ENCODE peak calls at places on chromosomes 1 and 21, in nine cellular contexts. One of them, this sample, is unnamed.

GRCh38 chr21:22965455-22966125 is 1967.4 kb downstream of the NCAM2 start:
- DNase-seq in body of pancreas: no peak
- DNase-seq in germinal center: no peak
- DNase-seq in effector CD4-positive, alpha-beta T cell: no peak
- DNase-seq in NCI-H510A: no peak
- DNase-seq in tibial artery: no peak
- DNase-seq in activated T-helper 1 cell treated with anti-CD3 and anti-CD28 coated beads, Interleukin-12 subunit alpha, Interleukin-12 subunit beta, Interleukin-2, Interleukin-4 antibody, amounts not matched to agents 30 ng/mL and 10 ng/mL and 1 ng/mL, durations not matched to agents 14 hours and 24 hours and 36 hours: no peak
- DNase-seq in Calu3: no peak
- DNase-seq in stimulated activated CD4-positive, alpha-beta T cell treated with anti-CD3 and anti-CD28 coated beads, Interleukin-12 subunit alpha, Interleukin-12 subunit beta, amount 100 ng/mL, for 4 hours: no peak
- DNase-seq in this sample: no peak

GRCh38 chr1:11804666-11805453 is 904 bp downstream of the MTHFR start:
- DNase-seq in body of pancreas: peak; percentile 65
- DNase-seq in activated T-helper 1 cell treated with anti-CD3 and anti-CD28 coated beads, Interleukin-12 subunit alpha, Interleukin-12 subunit beta, Interleukin-2, Interleukin-4 antibody, amounts not matched to agents 30 ng/mL and 10 ng/mL and 1 ng/mL, durations not matched to agents 14 hours and 24 hours and 36 hours: no peak
- DNase-seq in Calu3: no peak
- DNase-seq in NCI-H510A: peak; percentile 48
- DNase-seq in germinal center: peak; percentile 21
- DNase-seq in tibial artery: peak; percentile 51
- DNase-seq in stimulated activated CD4-positive, alpha-beta T cell treated with anti-CD3 and anti-CD28 coated beads, Interleukin-12 subunit alpha, Interleukin-12 subunit beta, amount 100 ng/mL, for 4 hours: peak; percentile 30
- DNase-seq in effector CD4-positive, alpha-beta T cell: no peak
- DNase-seq in this sample: no peak

GRCh38 chr1:18010408-18010807 is 97.2 kb upstream of the IGSF21 start:
- DNase-seq in body of pancreas: no peak
- DNase-seq in effector CD4-positive, alpha-beta T cell: no peak
- DNase-seq in NCI-H510A: no peak
- DNase-seq in Calu3: no peak
- DNase-seq in germinal center: no peak
- DNase-seq in stimulated activated CD4-positive, alpha-beta T cell treated with anti-CD3 and anti-CD28 coated beads, Interleukin-12 subunit alpha, Interleukin-12 subunit beta, amount 100 ng/mL, for 4 hours: no peak
- DNase-seq in activated T-helper 1 cell treated with anti-CD3 and anti-CD28 coated beads, Interleukin-12 subunit alpha, Interleukin-12 subunit beta, Interleukin-2, Interleukin-4 antibody, amounts not matched to agents 30 ng/mL and 10 ng/mL and 1 ng/mL, durations not matched to agents 14 hours and 24 hours and 36 hours: no peak
- DNase-seq in tibial artery: no peak
- DNase-seq in this sample: no peak

GRCh38 chr1:11731719-11732283 is 4.1 kb upstream of the AGTRAP start:
- DNase-seq in stimulated activated CD4-positive, alpha-beta T cell treated with anti-CD3 and anti-CD28 coated beads, Interleukin-12 subunit alpha, Interleukin-12 subunit beta, amount 100 ng/mL, for 4 hours: no peak
- DNase-seq in germinal center: no peak
- DNase-seq in body of pancreas: no peak
- DNase-seq in effector CD4-positive, alpha-beta T cell: no peak
- DNase-seq in activated T-helper 1 cell treated with anti-CD3 and anti-CD28 coated beads, Interleukin-12 subunit alpha, Interleukin-12 subunit beta, Interleukin-2, Interleukin-4 antibody, amounts not matched to agents 30 ng/mL and 10 ng/mL and 1 ng/mL, durations not matched to agents 14 hours and 24 hours and 36 hours: no peak
- DNase-seq in tibial artery: peak; percentile 67
- DNase-seq in NCI-H510A: no peak
- DNase-seq in Calu3: no peak
- DNase-seq in this sample: no peak

GRCh38 chr1:978069-978834 is 3.6 kb downstream of the PERM1 start:
- DNase-seq in stimulated activated CD4-positive, alpha-beta T cell treated with anti-CD3 and anti-CD28 coated beads, Interleukin-12 subunit alpha, Interleukin-12 subunit beta, amount 100 ng/mL, for 4 hours: no peak
- DNase-seq in NCI-H510A: no peak
- DNase-seq in tibial artery: no peak
- DNase-seq in Calu3: no peak
- DNase-seq in activated T-helper 1 cell treated with anti-CD3 and anti-CD28 coated beads, Interleukin-12 subunit alpha, Interleukin-12 subunit beta, Interleukin-2, Interleukin-4 antibody, amounts not matched to agents 30 ng/mL and 10 ng/mL and 1 ng/mL, durations not matched to agents 14 hours and 24 hours and 36 hours: no peak
- DNase-seq in effector CD4-positive, alpha-beta T cell: no peak
- DNase-seq in body of pancreas: no peak
- DNase-seq in germinal center: no peak
- DNase-seq in this sample: no peak

GRCh38 chr1:237500566-237500965 is 390.2 kb downstream of the ZP4 start:
- DNase-seq in stimulated activated CD4-positive, alpha-beta T cell treated with anti-CD3 and anti-CD28 coated beads, Interleukin-12 subunit alpha, Interleukin-12 subunit beta, amount 100 ng/mL, for 4 hours: no peak
- DNase-seq in Calu3: no peak
- DNase-seq in tibial artery: no peak
- DNase-seq in NCI-H510A: no peak
- DNase-seq in body of pancreas: no peak
- DNase-seq in activated T-helper 1 cell treated with anti-CD3 and anti-CD28 coated beads, Interleukin-12 subunit alpha, Interleukin-12 subunit beta, Interleukin-2, Interleukin-4 antibody, amounts not matched to agents 30 ng/mL and 10 ng/mL and 1 ng/mL, durations not matched to agents 14 hours and 24 hours and 36 hours: no peak
- DNase-seq in effector CD4-positive, alpha-beta T cell: no peak
- DNase-seq in germinal center: no peak
- DNase-seq in this sample: no peak

GRCh38 chr1:84698151-84698651 is 7.9 kb upstream of the SSX2IP start:
- DNase-seq in tibial artery: no peak
- DNase-seq in effector CD4-positive, alpha-beta T cell: no peak
- DNase-seq in stimulated activated CD4-positive, alpha-beta T cell treated with anti-CD3 and anti-CD28 coated beads, Interleukin-12 subunit alpha, Interleukin-12 subunit beta, amount 100 ng/mL, for 4 hours: no peak
- DNase-seq in activated T-helper 1 cell treated with anti-CD3 and anti-CD28 coated beads, Interleukin-12 subunit alpha, Interleukin-12 subunit beta, Interleukin-2, Interleukin-4 antibody, amounts not matched to agents 30 ng/mL and 10 ng/mL and 1 ng/mL, durations not matched to agents 14 hours and 24 hours and 36 hours: no peak
- DNase-seq in germinal center: no peak
- DNase-seq in body of pancreas: no peak
- DNase-seq in Calu3: no peak
- DNase-seq in NCI-H510A: no peak
- DNase-seq in this sample: no peak

GRCh38 chr1:221829327-221830011 is 87.6 kb upstream of the DUSP10 start:
- DNase-seq in germinal center: no peak
- DNase-seq in NCI-H510A: no peak
- DNase-seq in tibial artery: no peak
- DNase-seq in body of pancreas: no peak
- DNase-seq in effector CD4-positive, alpha-beta T cell: peak; percentile 16
- DNase-seq in stimulated activated CD4-positive, alpha-beta T cell treated with anti-CD3 and anti-CD28 coated beads, Interleukin-12 subunit alpha, Interleukin-12 subunit beta, amount 100 ng/mL, for 4 hours: peak; percentile 25
- DNase-seq in Calu3: peak; percentile 53
- DNase-seq in activated T-helper 1 cell treated with anti-CD3 and anti-CD28 coated beads, Interleukin-12 subunit alpha, Interleukin-12 subunit beta, Interleukin-2, Interleukin-4 antibody, amounts not matched to agents 30 ng/mL and 10 ng/mL and 1 ng/mL, durations not matched to agents 14 hours and 24 hours and 36 hours: peak; percentile 48
- DNase-seq in this sample: no peak

GRCh38 chr1:55827350-55827749 is 612.2 kb upstream of the USP24 start:
- DNase-seq in body of pancreas: no peak
- DNase-seq in NCI-H510A: no peak
- DNase-seq in Calu3: no peak
- DNase-seq in tibial artery: no peak
- DNase-seq in stimulated activated CD4-positive, alpha-beta T cell treated with anti-CD3 and anti-CD28 coated beads, Interleukin-12 subunit alpha, Interleukin-12 subunit beta, amount 100 ng/mL, for 4 hours: no peak
- DNase-seq in germinal center: no peak
- DNase-seq in activated T-helper 1 cell treated with anti-CD3 and anti-CD28 coated beads, Interleukin-12 subunit alpha, Interleukin-12 subunit beta, Interleukin-2, Interleukin-4 antibody, amounts not matched to agents 30 ng/mL and 10 ng/mL and 1 ng/mL, durations not matched to agents 14 hours and 24 hours and 36 hours: no peak
- DNase-seq in effector CD4-positive, alpha-beta T cell: no peak
- DNase-seq in this sample: no peak

GRCh38 chr1:231357831-231358354 is 19.8 kb downstream of the SPRTN start:
- DNase-seq in stimulated activated CD4-positive, alpha-beta T cell treated with anti-CD3 and anti-CD28 coated beads, Interleukin-12 subunit alpha, Interleukin-12 subunit beta, amount 100 ng/mL, for 4 hours: peak; percentile 2
- DNase-seq in effector CD4-positive, alpha-beta T cell: peak; percentile 28
- DNase-seq in activated T-helper 1 cell treated with anti-CD3 and anti-CD28 coated beads, Interleukin-12 subunit alpha, Interleukin-12 subunit beta, Interleukin-2, Interleukin-4 antibody, amounts not matched to agents 30 ng/mL and 10 ng/mL and 1 ng/mL, durations not matched to agents 14 hours and 24 hours and 36 hours: no peak
- DNase-seq in germinal center: peak; percentile 59
- DNase-seq in body of pancreas: peak; percentile 35
- DNase-seq in NCI-H510A: no peak
- DNase-seq in tibial artery: peak; percentile 37
- DNase-seq in Calu3: peak; percentile 33
- DNase-seq in this sample: peak; percentile 57

GRCh38 chr1:28139033-28139712 is 37.3 kb downstream of the PTAFR start:
- DNase-seq in NCI-H510A: no peak
- DNase-seq in activated T-helper 1 cell treated with anti-CD3 and anti-CD28 coated beads, Interleukin-12 subunit alpha, Interleukin-12 subunit beta, Interleukin-2, Interleukin-4 antibody, amounts not matched to agents 30 ng/mL and 10 ng/mL and 1 ng/mL, durations not matched to agents 14 hours and 24 hours and 36 hours: no peak
- DNase-seq in body of pancreas: no peak
- DNase-seq in stimulated activated CD4-positive, alpha-beta T cell treated with anti-CD3 and anti-CD28 coated beads, Interleukin-12 subunit alpha, Interleukin-12 subunit beta, amount 100 ng/mL, for 4 hours: no peak
- DNase-seq in germinal center: no peak
- DNase-seq in effector CD4-positive, alpha-beta T cell: no peak
- DNase-seq in tibial artery: peak; percentile 34
- DNase-seq in Calu3: no peak
- DNase-seq in this sample: no peak